ENCODE peak calls at places on chromosomes 4 and X, in six cellular contexts. O is GM12878, B is SK-N-SH, R is K562, Z is HepG2, U is H1. D is an unnamed sample.

GRCh38 chrX:82721891-82722290 is 786.2 kb upstream of the POU3F4 start:
- DNase-seq in R (no peak), U (no peak), B (no peak), O (no peak), Z (no peak), D (no peak)

GRCh38 chr4:109434793-109435080 is 1.1 kb downstream of the SEC24B start:
- DNase-seq in Z (no peak), U (no peak), R (no peak), O (no peak), B (no peak), D (no peak)

GRCh38 chr4:15078682-15079642 is 76.7 kb downstream of the CPEB2 start:
- DNase-seq in U (no peak), R (no peak), O (no peak), B (no peak), Z (no peak), D (peak)

GRCh38 chrX:77451041-77451440 is 3.9 kb downstream of the FGF16 start:
- DNase-seq in U (no peak), B (no peak), O (no peak), Z (no peak), R (no peak), D (no peak)

GRCh38 chrX:17484592-17484991 is 109.6 kb downstream of the NHS start:
- DNase-seq in R (no peak), U (no peak), O (no peak), B (no peak), Z (no peak), D (no peak)

GRCh38 chr4:48067536-48067935 is 51.0 kb downstream of the NIPAL1 start:
- DNase-seq in R (no peak), B (no peak), Z (no peak), O (no peak), U (no peak), D (no peak)

GRCh38 chr4:38366451-38366850 is 297.5 kb upstream of the KLF3 start:
- DNase-seq in Z (no peak), R (no peak), O (no peak), B (no peak), U (no peak), D (no peak)

GRCh38 chr4:140163029-140163810 is 9.2 kb upstream of the MAML3 start:
- DNase-seq in B (no peak), Z (no peak), U (no peak), O (no peak), R (no peak), D (no peak)

GRCh38 chr4:146336413-146336807 is 122.1 kb downstream of the REELD1 start:
- DNase-seq in R (no peak), B (no peak), U (no peak), Z (peak), O (no peak), D (no peak)

GRCh38 chr4:167616471-167616870 is 382.2 kb upstream of the SPOCK3 start:
- DNase-seq in R (no peak), U (no peak), O (no peak), B (no peak), Z (no peak), D (no peak)

GRCh38 chr4:78735697-78736096 is 40.5 kb upstream of the BMP2K start:
- DNase-seq in U (no peak), R (no peak), B (no peak), O (no peak), Z (no peak), D (no peak)

GRCh38 chr4:83083925-83084475 is 30.5 kb downstream of the PLAC8 start:
- DNase-seq in B (no peak), U (no peak), O (no peak), Z (no peak), R (no peak), D (no peak)

GRCh38 chr4:158139086-158139485 is 33.7 kb downstream of the GASK1B start:
- DNase-seq in U (no peak), O (no peak), R (no peak), Z (no peak), B (no peak), D (no peak)
- TF ChIP-seq GABPA in U (no peak), O (no peak), R (no peak), Z (no peak), B (no peak), D (no peak)

GRCh38 chr4:180688480-180688879 is 1554.7 kb upstream of the TENM3 start:
- DNase-seq in Z (no peak), U (no peak), O (no peak), R (no peak), B (no peak), D (no peak)
- H3K27ac ChIP-seq in Z (no peak), U (no peak), O (no peak), R (no peak), B (no peak), D (no peak)

GRCh38 chr4:185540487-185541125 is 5.3 kb upstream of the PDLIM3 start:
- DNase-seq in U (no peak), B (no peak), O (no peak), R (no peak), Z (no peak), D (no peak)
- TF ChIP-seq GABPA in U (no peak), B (no peak), O (no peak), R (no peak), Z (no peak), D (no peak)

GRCh38 chrX:9352683-9353430 is 112.0 kb upstream of the TBL1X start:
- DNase-seq in Z (peak), U (no peak), B (no peak), O (peak), R (peak), D (peak)
- H3K27ac ChIP-seq in Z (no peak), U (no peak), B (no peak), O (peak), R (peak), D (peak)

GRCh38 chr4:73011629-73011985 is 57.9 kb downstream of the COX18 start:
- DNase-seq in O (no peak), U (no peak), B (no peak), R (no peak), Z (no peak), D (no peak)

GRCh38 chr4:73001885-73002284 is 67.6 kb downstream of the COX18 start:
- DNase-seq in Z (no peak), B (no peak), O (no peak), U (no peak), R (no peak), D (no peak)

GRCh38 chr4:73010789-73011628 is 58.5 kb downstream of the COX18 start:
- DNase-seq in U (no peak), B (no peak), Z (no peak), O (no peak), R (no peak), D (no peak)

GRCh38 chr4:73007526-73008100 is 61.9 kb downstream of the COX18 start:
- DNase-seq in R (no peak), B (no peak), U (no peak), O (no peak), Z (no peak), D (no peak)

DNA sequence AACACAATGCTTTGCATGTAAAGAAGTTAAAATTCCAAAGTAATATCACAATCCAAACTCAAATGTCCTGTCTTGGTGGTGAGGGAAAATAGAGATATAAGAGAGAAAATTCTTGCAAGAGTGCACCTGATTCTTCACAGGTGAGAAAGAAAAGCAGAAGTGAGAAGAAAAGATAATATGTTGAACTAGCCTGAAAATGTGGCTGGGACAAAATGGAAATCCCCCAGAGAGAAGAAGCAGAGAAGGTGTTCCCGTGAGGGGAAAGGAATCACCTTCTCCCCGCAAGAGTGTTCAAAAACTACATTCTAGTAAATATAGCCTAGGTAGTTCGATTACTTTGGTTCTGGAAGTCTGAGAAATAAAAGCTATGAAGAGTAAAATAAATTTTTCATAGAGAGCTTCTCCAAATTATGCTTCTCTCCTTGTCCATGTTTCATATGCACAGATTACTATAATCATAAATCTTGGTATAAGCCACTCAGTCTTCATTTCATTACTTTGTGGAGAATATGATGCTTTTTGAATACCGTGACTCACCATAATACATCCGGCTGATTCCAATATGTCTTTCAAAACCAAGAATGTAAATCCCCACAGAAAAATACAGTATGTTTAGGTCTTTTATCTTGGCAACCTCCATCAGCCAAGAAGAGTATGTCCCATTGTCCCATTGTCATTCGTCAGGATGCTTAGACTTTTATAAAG is 63.1 kb downstream of the COX18 start:
- DNase-seq in B (no peak), Z (no peak), R (no peak), U (no peak), O (no peak), D (no peak)
- TF ChIP-seq GABPA in B (no peak), Z (no peak), R (no peak), U (no peak), O (no peak), D (no peak)

GRCh38 chrX:27966955-27967354 is 14.3 kb downstream of the DCAF8L1 start:
- DNase-seq in O (no peak), B (no peak), R (no peak), U (no peak), Z (no peak), D (no peak)

GRCh38 chrX:27966492-27966891 is 14.8 kb downstream of the DCAF8L1 start:
- DNase-seq in U (no peak), O (no peak), B (no peak), Z (no peak), R (no peak), D (no peak)

GRCh38 chrX:27968891-27969290 is 12.4 kb downstream of the DCAF8L1 start:
- DNase-seq in U (no peak), Z (no peak), R (no peak), B (no peak), O (no peak), D (no peak)

DNA sequence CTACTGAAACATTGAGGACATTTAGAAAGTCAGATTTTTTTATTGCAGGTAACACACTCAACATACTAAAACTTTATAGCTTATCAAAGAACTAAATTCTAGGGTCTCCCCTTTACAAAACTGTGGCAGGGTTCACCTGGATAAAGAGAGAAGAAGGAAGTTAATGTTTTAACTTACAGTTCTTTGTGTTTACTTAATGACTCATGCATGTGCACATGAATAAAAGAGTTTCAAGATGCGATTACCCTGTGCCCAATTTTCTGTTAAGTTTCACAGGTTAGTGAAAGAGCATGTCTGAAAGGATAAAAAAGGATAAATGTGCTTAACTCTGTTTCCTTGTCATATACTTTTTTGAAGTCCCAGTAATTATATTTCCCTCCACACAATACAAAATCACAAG is 16.8 kb downstream of the DCAF8L1 start:
- DNase-seq in B (no peak), O (no peak), R (no peak), U (no peak), Z (no peak), D (no peak)
- H3K27ac ChIP-seq in B (no peak), O (no peak), R (no peak), U (no peak), Z (no peak), D (no peak)

GRCh38 chrX:51395807-51396728 is 63.4 kb downstream of the NUDT10 start:
- DNase-seq in O (no peak), Z (no peak), R (peak), U (peak), B (peak), D (no peak)
- TF ChIP-seq GABPA in O (no peak), Z (no peak), R (peak), U (no peak), B (no peak), D (no peak)

D was measured in HL-60.